ENCODE peak calls at places on chromosomes 12 and 14, in eight cellular contexts. H is HCT116; R is left lung; V is CD8-positive, alpha-beta T cell; Q is WERI-Rb-1; L is spleen; B is psoas muscle; U is effector memory CD4-positive, alpha-beta T cell. M is an unnamed sample. For H3K36me3, the result is how much of the 10 kb centered on the place peaks cover.

GRCh38 chr12:19963972-19964371 is 404.4 kb upstream of the PDE3A start:
- DNase-seq in H (no peak), R (no peak), V (no peak), Q (no peak), L (no peak), B (no peak), U (no peak), M (no peak)

GRCh38 chr14:74634481-74634880 is 22.4 kb upstream of the LTBP2 start:
- DNase-seq in H (no peak), R (no peak), V (no peak), Q (no peak), L (peak), B (no peak), U (no peak), M (no peak)

GRCh38 chr12:67578976-67579661 is 69.4 kb upstream of the DYRK2 start:
- DNase-seq in H (no peak), R (no peak), V (peak), Q (no peak), L (no peak), B (no peak), U (no peak), M (no peak)

GRCh38 chr12:119088917-119089667 is 89.6 kb upstream of the HSPB8 start:
- DNase-seq in H (no peak), R (no peak), V (no peak), Q (no peak), L (no peak), B (no peak), U (no peak), M (peak)

GRCh38 chr12:22738945-22739344 is 114.0 kb downstream of the ETNK1 start:
- DNase-seq in H (no peak), R (no peak), V (no peak), Q (no peak), L (no peak), B (no peak), U (no peak), M (no peak)

GRCh38 chr14:33941727-33942126 is 9.1 kb downstream of the EGLN3 start:
- DNase-seq in H (no peak), R (no peak), V (no peak), Q (no peak), L (no peak), B (no peak), U (no peak), M (no peak)

GRCh38 chr14:55600784-55601561 is 21.0 kb downstream of the KTN1 start:
- DNase-seq in H (no peak), R (no peak), V (no peak), Q (no peak), L (no peak), B (no peak), U (no peak), M (no peak)

GRCh38 chr12:49895773-49896172 is 7.9 kb downstream of the FAIM2 start:
- DNase-seq in H (no peak), R (no peak), V (no peak), Q (no peak), L (no peak), B (peak), U (no peak), M (no peak)

GRCh38 chr14:93676416-93676958 is 111.8 kb downstream of the PRIMA1 start:
- DNase-seq in H (no peak), R (no peak), V (no peak), Q (no peak), L (no peak), B (no peak), U (no peak), M (no peak)

GRCh38 chr12:93447555-93448265 is 6.0 kb upstream of the UBE2N start:
- DNase-seq in H (no peak), R (no peak), V (no peak), Q (no peak), L (no peak), B (no peak), U (no peak), M (no peak)

GRCh38 chr14:55245657-55246268 is 25.5 kb upstream of the FBXO34 start:
- DNase-seq in H (peak), R (no peak), V (no peak), Q (no peak), L (no peak), B (no peak), U (peak), M (no peak)

GRCh38 chr14:91961297-91962220 is 14.1 kb upstream of the FBLN5 start:
- DNase-seq in H (no peak), R (no peak), V (no peak), Q (no peak), L (no peak), B (no peak), U (no peak), M (no peak)

GRCh38 chr12:57767876-57768275 is 998 bp upstream of the CYP27B1 start:
- DNase-seq in H (no peak), R (no peak), V (no peak), Q (no peak), L (no peak), B (no peak), U (no peak), M (no peak)

GRCh38 chr12:47340391-47341015 is 260.7 kb upstream of the AMIGO2 start:
- DNase-seq in H (no peak), R (no peak), V (no peak), Q (no peak), L (no peak), B (no peak), U (no peak), M (no peak)

GRCh38 chr12:83224012-83224411 is 537.3 kb downstream of the TMTC2 start:
- DNase-seq in H (no peak), R (no peak), V (no peak), Q (no peak), L (no peak), B (no peak), U (no peak), M (no peak)

GRCh38 chr12:4701863-4702262 is 18.3 kb upstream of the GALNT8 start:
- DNase-seq in H (no peak), R (no peak), V (no peak), Q (no peak), L (no peak), B (no peak), U (no peak), M (no peak)

GRCh38 chr12:66623455-66623854 is 55.4 kb downstream of the GRIP1 start:
- DNase-seq in H (no peak), R (no peak), V (no peak), Q (no peak), L (no peak), B (no peak), U (no peak), M (no peak)

GRCh38 chr12:52147367-52147972 is 44.3 kb downstream of the KRT80 start:
- DNase-seq in H (peak), R (peak), V (no peak), Q (no peak), L (peak), B (peak), U (no peak), M (no peak)

DNA sequence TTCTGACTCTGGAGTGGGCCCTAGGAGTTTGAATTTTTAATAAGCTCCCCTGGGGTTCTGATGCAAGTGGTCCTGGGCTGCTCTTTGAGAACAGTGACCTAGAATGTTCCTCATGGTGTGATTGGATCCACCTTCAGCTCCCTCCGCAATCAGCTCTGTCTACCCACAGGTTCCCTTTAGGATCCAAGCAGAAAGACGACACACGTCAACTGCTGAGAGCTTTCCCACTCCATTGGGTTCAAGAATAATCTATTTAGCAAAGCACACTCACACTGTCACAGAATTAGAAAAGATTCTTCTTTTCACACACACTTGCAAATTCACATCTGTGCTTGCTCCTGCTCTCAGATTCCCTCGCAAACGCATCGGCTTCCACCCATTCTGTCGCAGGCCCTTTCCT is 72.9 kb downstream of the CACNA1C start:
- DNase-seq in H (no peak), R (no peak), V (no peak), Q (no peak), L (no peak), B (no peak), U (no peak), M (no peak)
- H3K36me3 ChIP-seq in H (under half), R (under half), V (under half), Q (under half), L (under half), B (under half), U (under half), M (under half)

DNA sequence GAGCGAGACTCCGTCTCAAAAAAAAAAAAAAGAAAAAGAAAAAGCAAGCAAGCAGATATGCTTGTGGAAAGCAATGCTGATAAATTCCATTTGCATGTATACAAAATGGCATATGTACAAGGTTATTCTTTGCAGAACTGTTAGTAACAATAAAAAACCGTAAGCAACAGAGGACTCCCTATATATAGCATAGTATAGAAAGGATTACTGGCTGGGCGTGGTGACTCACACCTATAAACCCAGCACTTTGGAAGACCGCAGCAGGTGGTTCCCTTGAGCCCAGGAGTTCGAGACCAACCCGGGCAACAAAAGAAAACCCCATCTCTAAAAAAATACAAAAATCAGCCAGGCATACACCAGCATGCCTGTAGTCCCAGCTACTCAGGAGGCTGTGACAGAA is 13.5 kb downstream of the GCN1 start:
- DNase-seq in H (no peak), R (no peak), V (no peak), Q (no peak), L (no peak), B (no peak), U (no peak), M (no peak)
- H3K36me3 ChIP-seq in H (half or more), R (half or more), V (half or more), Q (half or more), L (half or more), B (under half), U (half or more), M (half or more)

GRCh38 chr12:108564724-108565123 is 2.3 kb downstream of the ISCU start:
- DNase-seq in H (no peak), R (no peak), V (no peak), Q (no peak), L (no peak), B (no peak), U (no peak), M (no peak)
- H3K36me3 ChIP-seq in H (under half), R (half or more), V (under half), Q (half or more), L (half or more), B (under half), U (under half), M (half or more)

GRCh38 chr12:104925501-104925900 is 32.6 kb downstream of the SLC41A2 start:
- DNase-seq in H (no peak), R (no peak), V (no peak), Q (no peak), L (no peak), B (no peak), U (no peak), M (no peak)

GRCh38 chr12:104921340-104921739 is 36.8 kb downstream of the SLC41A2 start:
- DNase-seq in H (no peak), R (no peak), V (no peak), Q (no peak), L (no peak), B (no peak), U (no peak), M (no peak)
- H3K36me3 ChIP-seq in H (under half), R (under half), V (under half), Q (under half), L (under half), B (under half), U (under half), M (under half)

GRCh38 chr12:125386652-125387051 is 321.4 kb downstream of the AACS start:
- DNase-seq in H (no peak), R (no peak), V (no peak), Q (no peak), L (no peak), B (no peak), U (no peak), M (no peak)

GRCh38 chr12:125377093-125377492 is 311.9 kb downstream of the AACS start:
- DNase-seq in H (no peak), R (no peak), V (no peak), Q (no peak), L (no peak), B (no peak), U (no peak), M (no peak)

GRCh38 chr12:125381373-125381772 is 316.1 kb downstream of the AACS start:
- DNase-seq in H (no peak), R (no peak), V (no peak), Q (no peak), L (no peak), B (no peak), U (no peak), M (no peak)

GRCh38 chr12:125387206-125387605 is 322.0 kb downstream of the AACS start:
- DNase-seq in H (no peak), R (no peak), V (no peak), Q (no peak), L (no peak), B (no peak), U (no peak), M (no peak)

DNA sequence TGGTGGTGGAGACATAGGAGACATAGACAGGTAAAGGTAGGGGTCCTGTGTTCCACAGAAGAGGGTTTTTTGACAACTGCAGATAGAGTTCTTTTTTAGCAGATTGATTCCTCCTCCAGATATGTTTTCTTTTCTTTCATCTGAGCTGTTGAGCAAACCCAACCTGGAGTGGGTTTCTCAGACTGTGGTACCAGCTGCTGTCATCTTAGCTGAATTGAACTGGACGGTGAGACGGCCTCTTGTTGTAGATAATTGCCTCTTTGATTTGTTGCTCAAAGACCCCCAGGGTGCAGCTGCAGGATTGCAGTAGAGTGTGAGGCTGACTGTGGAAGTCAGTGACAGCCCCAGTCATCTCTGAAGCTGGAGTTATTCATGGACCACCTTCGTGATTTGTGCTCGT is 317.7 kb downstream of the AACS start:
- DNase-seq in H (no peak), R (no peak), V (no peak), Q (no peak), L (no peak), B (no peak), U (no peak), M (no peak)
- H3K36me3 ChIP-seq in H (under half), R (under half), V (under half), Q (under half), L (under half), B (under half), U (under half), M (under half)

GRCh38 chr12:69600804-69601203 is 9.9 kb downstream of the LRRC10 start:
- DNase-seq in H (no peak), R (no peak), V (no peak), Q (no peak), L (no peak), B (no peak), U (no peak), M (no peak)

GRCh38 chr12:69595689-69596088 is 10.4 kb downstream of the CCT2 start:
- DNase-seq in H (no peak), R (no peak), V (no peak), Q (no peak), L (no peak), B (no peak), U (no peak), M (no peak)

GRCh38 chr12:69602954-69603353 is 7.8 kb downstream of the LRRC10 start:
- DNase-seq in H (no peak), R (no peak), V (no peak), Q (no peak), L (no peak), B (no peak), U (no peak), M (no peak)

GRCh38 chr12:69601962-69602685 is 8.6 kb downstream of the LRRC10 start:
- DNase-seq in H (no peak), R (no peak), V (no peak), Q (no peak), L (no peak), B (no peak), U (no peak), M (no peak)

DNA sequence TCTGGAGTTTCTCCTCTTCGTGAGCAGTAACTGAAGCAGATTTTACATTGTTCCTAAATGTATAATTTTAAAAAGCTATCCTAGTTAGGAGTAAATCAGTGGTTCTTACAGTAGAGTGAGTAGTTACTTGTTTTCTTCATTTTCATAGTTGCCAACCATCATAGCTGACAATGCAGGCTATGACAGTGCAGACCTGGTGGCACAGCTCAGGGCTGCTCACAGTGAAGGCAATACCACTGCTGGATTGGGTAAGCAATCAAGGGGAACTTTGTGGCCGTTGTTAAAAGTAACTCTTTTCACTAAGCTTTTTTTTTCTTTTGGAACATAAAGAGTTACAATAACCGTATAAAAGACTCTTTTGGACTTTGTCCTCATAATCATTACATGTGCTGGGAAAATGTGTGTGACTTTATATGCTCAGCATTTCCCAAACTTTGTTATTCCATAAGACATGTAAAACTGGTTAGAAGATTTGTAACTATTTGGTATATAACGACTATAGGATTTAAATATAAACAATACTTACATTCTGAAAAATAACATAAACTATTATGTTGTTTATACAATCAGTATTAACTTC is 12.4 kb downstream of the LRRC10 start:
- DNase-seq in H (no peak), R (no peak), V (no peak), Q (no peak), L (no peak), B (no peak), U (no peak), M (no peak)
- H3K36me3 ChIP-seq in H (half or more), R (half or more), V (half or more), Q (half or more), L (half or more), B (under half), U (half or more), M (half or more)

DNA sequence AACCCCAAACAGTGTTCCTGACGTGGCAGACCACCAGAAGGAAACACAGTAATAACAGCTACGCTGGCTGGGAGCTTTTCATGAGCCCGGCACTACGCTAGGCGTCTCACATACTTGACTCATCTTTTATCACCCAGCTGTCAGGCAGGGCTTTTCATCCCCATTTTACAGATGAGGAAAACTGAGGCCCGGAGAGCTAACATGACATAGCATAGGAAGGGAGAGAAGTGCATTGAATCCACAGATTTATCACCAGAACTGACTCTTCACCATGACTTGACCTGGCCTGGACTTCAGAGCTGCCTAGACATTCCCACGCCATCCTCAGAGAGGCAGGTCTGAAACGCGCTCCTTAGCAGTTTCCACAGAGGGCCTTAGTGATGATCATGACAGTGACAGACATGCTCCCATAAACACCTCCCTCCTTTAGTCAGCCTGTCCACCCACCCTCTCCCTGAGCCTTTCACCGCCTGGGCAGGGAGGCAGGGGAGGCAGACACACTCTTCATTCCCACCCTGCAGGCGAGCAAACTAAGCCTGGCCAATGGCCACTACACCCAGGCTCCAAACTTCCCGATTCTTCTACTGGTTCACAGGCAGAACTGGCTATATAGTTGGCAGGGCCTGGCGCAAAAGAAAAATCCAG is 56.2 kb downstream of the RBM19 start:
- DNase-seq in H (no peak), R (no peak), V (no peak), Q (no peak), L (no peak), B (no peak), U (no peak), M (no peak)
- H3K36me3 ChIP-seq in H (under half), R (half or more), V (under half), Q (under half), L (under half), B (under half), U (half or more), M (half or more)

M was measured in NT2/D1.